ENCODE peak calls at places on chromosome 6, in four cellular contexts. One of them, this sample, is unnamed.

GRCh38 chr6:3157151-3157933 is at the start of gene TUBB2A:
- DNase-seq in HTR-8/SVneo: peak
- DNase-seq in LNCaP clone FGC: no peak
- DNase-seq in T-cell: peak
- DNase-seq in this sample: peak

GRCh38 chr6:129567374-129567773 is 142.6 kb downstream of the ARHGAP18 start:
- DNase-seq in HTR-8/SVneo: no peak
- DNase-seq in LNCaP clone FGC: no peak
- DNase-seq in T-cell: no peak
- DNase-seq in this sample: peak

GRCh38 chr6:32249262-32249661 is 25.4 kb upstream of the NOTCH4 start:
- DNase-seq in HTR-8/SVneo: no peak
- DNase-seq in LNCaP clone FGC: no peak
- DNase-seq in T-cell: no peak
- DNase-seq in this sample: no peak

GRCh38 chr6:123518441-123519190 is 118.1 kb downstream of the TRDN start:
- DNase-seq in HTR-8/SVneo: no peak
- DNase-seq in LNCaP clone FGC: no peak
- DNase-seq in T-cell: no peak
- DNase-seq in this sample: peak

GRCh38 chr6:118638288-118638687 is 13.1 kb downstream of the CEP85L start:
- DNase-seq in HTR-8/SVneo: no peak
- DNase-seq in LNCaP clone FGC: no peak
- DNase-seq in T-cell: no peak
- DNase-seq in this sample: no peak

GRCh38 chr6:41445268-41445667 is 100.9 kb upstream of the FOXP4 start:
- DNase-seq in HTR-8/SVneo: no peak
- DNase-seq in LNCaP clone FGC: no peak
- DNase-seq in T-cell: no peak
- DNase-seq in this sample: no peak

GRCh38 chr6:88741071-88741470 is 222.3 kb downstream of the RNGTT start:
- DNase-seq in HTR-8/SVneo: no peak
- DNase-seq in LNCaP clone FGC: no peak
- DNase-seq in T-cell: no peak
- DNase-seq in this sample: no peak

GRCh38 chr6:149978610-149979009 is 14.9 kb downstream of the ULBP1 start:
- DNase-seq in HTR-8/SVneo: no peak
- DNase-seq in LNCaP clone FGC: no peak
- DNase-seq in T-cell: no peak
- DNase-seq in this sample: no peak

GRCh38 chr6:108133594-108134179 is 32.1 kb upstream of the NR2E1 start:
- DNase-seq in HTR-8/SVneo: peak
- DNase-seq in LNCaP clone FGC: peak
- DNase-seq in T-cell: no peak
- DNase-seq in this sample: peak

This sample was measured in NCI-H82.